ENCODE peak calls at places on chromosome 15, in four cellular contexts. J is foreskin fibroblast, H is glutamatergic neuron, R is OCI-LY7. D is an unnamed sample.

GRCh38 chr15:80015156-80015555 is 44.2 kb upstream of the BCL2A1 start:
- DNase-seq in J (no peak), H (no peak), R (no peak), D (no peak)

GRCh38 chr15:60212536-60212935 is 185.2 kb downstream of the ANXA2 start:
- DNase-seq in J (no peak), H (no peak), R (no peak), D (no peak)

GRCh38 chr15:64681424-64682024 is 93.9 kb downstream of the RBPMS2 start:
- DNase-seq in J (peak), H (peak), R (peak), D (peak)

GRCh38 chr15:96442076-96442475 is 111.6 kb downstream of the NR2F2 start:
- DNase-seq in J (no peak), H (no peak), R (no peak), D (no peak)

GRCh38 chr15:63605816-63606215 is 8.6 kb downstream of the FBXL22 start:
- DNase-seq in J (no peak), H (no peak), R (no peak), D (peak)

GRCh38 chr15:50685976-50686467 is 575 bp downstream of the TRPM7 start:
- DNase-seq in J (peak), H (peak), R (peak), D (peak)

GRCh38 chr15:70722266-70723123 is 40.9 kb downstream of the UACA start:
- DNase-seq in J (no peak), H (no peak), R (peak), D (peak)

GRCh38 chr15:59657635-59658125 is 365 bp upstream of the GTF2A2 start:
- DNase-seq in J (no peak), H (no peak), R (no peak), D (no peak)

GRCh38 chr15:73851679-73852078 is 21.7 kb upstream of the TBC1D21 start:
- DNase-seq in J (no peak), H (no peak), R (peak), D (peak)

GRCh38 chr15:85667491-85668424 is 127.0 kb downstream of the KLHL25 start:
- DNase-seq in J (peak), H (no peak), R (no peak), D (peak)

GRCh38 chr15:29083161-29083560 is 186.5 kb downstream of the NSMCE3 start:
- DNase-seq in J (no peak), H (no peak), R (no peak), D (no peak)

GRCh38 chr15:56678562-56678961 is 54.7 kb downstream of the ZNF280D start:
- DNase-seq in J (no peak), H (no peak), R (no peak), D (no peak)

GRCh38 chr15:42139596-42139995 is 16.8 kb downstream of the PLA2G4F start:
- DNase-seq in J (no peak), H (no peak), R (no peak), D (no peak)

GRCh38 chr15:67154249-67154648 is 88.8 kb downstream of the SMAD3 start:
- DNase-seq in J (no peak), H (no peak), R (no peak), D (no peak)

GRCh38 chr15:100311099-100311751 is 30.6 kb downstream of the ADAMTS17 start:
- DNase-seq in J (no peak), H (no peak), R (no peak), D (no peak)

GRCh38 chr15:99472416-99473145 is 93.2 kb upstream of the MEF2A start:
- DNase-seq in J (no peak), H (no peak), R (no peak), D (no peak)

GRCh38 chr15:69141833-69142232 is 18.6 kb upstream of the GLCE start:
- DNase-seq in J (no peak), H (no peak), R (no peak), D (no peak)

GRCh38 chr15:69143756-69144436 is 16.5 kb upstream of the GLCE start:
- DNase-seq in J (no peak), H (no peak), R (no peak), D (no peak)

GRCh38 chr15:69140306-69140705 is 20.1 kb upstream of the GLCE start:
- DNase-seq in J (no peak), H (no peak), R (no peak), D (no peak)

GRCh38 chr15:69138963-69139362 is 21.5 kb upstream of the GLCE start:
- DNase-seq in J (no peak), H (no peak), R (no peak), D (no peak)

GRCh38 chr15:69141286-69141701 is 19.1 kb upstream of the GLCE start:
- DNase-seq in J (no peak), H (no peak), R (no peak), D (no peak)
- TF ChIP-seq CTCF in J (no peak), H (no peak), R (no peak), D (no peak)

DNA sequence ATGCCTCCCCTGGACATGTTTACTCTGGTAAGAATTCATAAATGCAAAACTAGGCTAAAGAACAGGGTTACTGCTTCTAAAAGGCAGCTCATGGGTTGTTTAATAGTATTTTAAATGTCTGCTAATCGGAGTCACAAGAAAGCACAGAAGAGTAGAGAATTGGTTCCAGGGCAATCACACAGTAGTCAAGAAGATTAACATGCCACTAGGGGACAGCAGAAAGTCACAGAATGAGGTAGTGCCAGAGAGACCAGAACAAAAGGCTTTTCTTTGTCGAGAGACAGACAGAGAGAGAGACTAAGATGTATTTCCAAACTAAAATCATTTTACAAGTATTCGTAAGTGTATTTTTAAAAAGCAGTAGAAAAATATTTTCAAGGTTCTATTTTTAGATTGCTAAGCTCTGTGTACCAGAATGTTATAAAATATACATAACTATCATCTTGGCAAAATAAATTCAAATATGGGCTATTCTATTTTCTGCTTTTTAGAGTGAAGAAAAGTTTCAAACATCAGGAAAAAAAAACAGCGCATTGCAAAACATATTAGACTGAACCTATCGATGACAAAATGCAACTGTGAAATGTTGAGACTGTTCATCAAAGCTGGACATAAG is 78.3 kb upstream of the CDIN1 start:
- DNase-seq in J (peak), H (no peak), R (peak), D (peak)
- TF ChIP-seq CTCF in J (peak), H (peak), R (peak), D (peak)

GRCh38 chr15:53869044-53869805 is 109.0 kb upstream of the UNC13C start:
- DNase-seq in J (no peak), H (no peak), R (no peak), D (no peak)
- TF ChIP-seq CTCF in J (no peak), H (peak), R (peak), D (no peak)

DNA sequence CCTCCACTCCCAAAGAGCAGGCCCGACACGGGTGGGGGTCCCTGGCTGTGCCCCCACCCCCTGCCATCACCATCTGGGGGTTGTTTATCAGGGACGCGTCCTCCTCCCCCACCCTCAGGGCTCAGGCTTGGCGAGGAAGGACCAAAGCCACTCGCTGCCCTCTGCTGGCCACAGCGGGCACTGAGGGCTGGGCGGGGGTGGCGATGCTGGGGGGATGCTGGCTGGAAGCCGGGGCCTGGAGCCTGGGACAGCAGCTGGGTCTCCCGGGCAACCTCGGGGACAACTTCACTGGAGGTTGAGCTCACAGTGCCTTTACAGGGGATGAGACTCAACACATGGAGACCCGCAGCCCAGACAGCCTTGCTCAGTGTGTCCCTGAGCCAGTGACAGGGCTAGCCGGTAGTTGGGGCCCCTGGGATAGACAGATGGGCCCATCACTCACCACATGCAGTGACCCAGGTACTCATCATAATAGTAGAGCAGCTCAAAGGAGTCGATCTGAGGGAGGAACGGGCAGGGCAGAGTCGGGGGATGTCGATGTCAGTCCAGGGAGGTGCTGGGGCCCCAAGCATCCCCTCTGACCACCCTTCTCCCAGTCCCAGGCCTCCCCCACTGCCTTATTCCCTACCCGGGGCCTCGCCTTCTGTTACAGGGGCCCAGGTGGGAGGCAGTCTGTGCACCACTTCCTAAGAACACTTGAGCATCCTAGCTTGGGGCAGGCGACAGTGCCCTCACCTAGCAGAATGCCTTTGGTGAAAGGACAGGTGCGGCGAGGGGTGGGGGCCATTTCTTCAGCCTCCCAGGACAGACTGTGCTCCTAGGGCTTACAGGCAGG is 5.9 kb upstream of the CALML4 start:
- DNase-seq in J (peak), H (peak), R (peak), D (peak)
- TF ChIP-seq CTCF in J (peak), H (peak), R (peak), D (peak)

GRCh38 chr15:69408841-69409240 is 5.3 kb upstream of the KIF23 start:
- DNase-seq in J (no peak), H (no peak), R (no peak), D (no peak)

GRCh38 chr15:69412701-69413100 is 1.4 kb upstream of the KIF23 start:
- DNase-seq in J (no peak), H (no peak), R (no peak), D (no peak)

GRCh38 chr15:69407719-69408400 is 6.3 kb upstream of the KIF23 start:
- DNase-seq in J (no peak), H (no peak), R (no peak), D (no peak)

GRCh38 chr15:69412274-69412673 is 1.9 kb upstream of the KIF23 start:
- DNase-seq in J (no peak), H (no peak), R (no peak), D (no peak)

GRCh38 chr15:69410290-69410874 is 3.8 kb upstream of the KIF23 start:
- DNase-seq in J (peak), H (no peak), R (peak), D (no peak)
- TF ChIP-seq CTCF in J (peak), H (no peak), R (peak), D (no peak)

DNA sequence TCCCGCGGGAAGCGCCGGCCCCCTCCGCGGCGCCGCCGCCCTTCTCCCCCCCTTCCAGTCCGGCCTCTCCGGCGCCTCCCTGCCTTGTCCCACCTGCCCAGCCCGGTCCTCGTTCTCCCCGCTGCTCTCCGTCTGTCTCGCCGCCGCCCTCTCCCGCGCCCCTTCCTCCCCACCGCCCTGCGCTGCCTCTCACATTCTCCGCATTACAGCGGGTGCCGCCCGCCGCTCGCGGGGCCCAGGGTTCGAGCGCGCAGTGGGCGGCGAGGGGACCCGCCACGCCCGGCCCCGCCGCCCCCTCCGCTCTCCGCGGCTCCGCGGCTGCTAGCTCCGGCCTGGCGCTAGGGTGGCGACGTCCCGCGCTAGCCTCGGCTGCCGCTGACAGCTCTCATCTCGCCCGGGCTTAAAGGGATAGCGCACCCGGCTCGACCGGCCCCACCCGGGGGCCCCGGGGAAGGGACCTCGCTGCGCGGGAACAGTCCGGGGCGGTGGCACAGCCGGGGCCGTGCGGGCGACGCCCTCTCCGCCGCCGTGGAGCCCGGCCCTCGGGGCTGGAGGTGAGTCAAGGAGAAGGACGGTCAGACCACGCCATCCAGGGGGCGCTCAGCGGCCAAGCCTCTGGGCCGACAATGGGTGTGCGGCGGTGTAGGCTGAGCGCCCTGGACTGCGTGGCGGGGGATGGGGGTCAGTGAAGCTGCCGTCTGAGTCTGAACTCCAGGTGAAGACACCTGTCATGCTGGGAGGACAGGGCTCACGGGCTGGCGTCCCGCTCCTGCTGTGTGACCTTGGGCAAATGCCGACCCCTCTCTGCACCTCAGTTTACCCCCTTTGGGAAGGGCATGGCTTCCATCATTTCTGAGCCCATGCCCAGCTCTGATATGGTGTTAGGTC is 187.4 kb upstream of the LINGO1 start:
- DNase-seq in J (no peak), H (peak), R (no peak), D (no peak)
- TF ChIP-seq CTCF in J (peak), H (peak), R (no peak), D (no peak)

DNA sequence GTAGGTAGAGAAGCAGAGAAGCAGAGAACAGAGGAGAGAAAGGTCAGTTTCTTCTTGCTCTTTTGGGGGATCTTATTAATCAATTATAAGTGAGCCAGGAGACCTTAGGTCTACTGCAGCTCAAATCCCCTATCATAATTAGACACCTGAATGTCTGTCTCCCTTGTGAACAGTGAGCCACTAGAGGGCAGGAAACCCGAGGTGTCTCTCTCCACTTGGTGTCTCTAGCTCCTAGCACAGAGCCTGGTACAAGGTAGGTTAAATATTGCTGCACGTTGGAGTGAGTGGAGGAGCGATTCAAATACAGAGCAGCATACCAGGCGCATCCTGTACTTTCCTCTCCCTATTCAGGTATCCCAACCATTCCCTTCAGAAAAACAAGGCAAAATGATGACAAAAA is 2.0 kb upstream of the ST8SIA2 start:
- DNase-seq in J (no peak), H (no peak), R (peak), D (peak)
- TF ChIP-seq CTCF in J (peak), H (peak), R (peak), D (peak)

DNA sequence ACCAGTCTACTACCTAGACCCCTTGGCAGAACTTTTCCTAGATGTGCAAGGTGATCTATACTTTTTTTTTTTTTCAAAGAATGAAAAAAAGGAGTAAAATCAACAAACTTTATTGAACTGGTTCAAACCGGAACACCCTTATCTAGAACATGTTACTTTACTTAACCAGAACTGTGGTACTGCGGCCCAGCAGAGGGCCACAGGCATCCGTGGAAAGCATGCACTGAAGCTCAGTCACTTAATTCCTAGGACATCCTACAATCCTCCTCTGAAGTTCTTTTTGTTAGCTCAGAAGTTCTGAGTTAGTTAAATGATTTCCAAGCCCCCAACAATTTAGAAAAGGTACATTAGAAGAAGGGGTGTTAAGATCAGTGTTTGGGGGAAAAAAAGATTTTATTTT is 21.6 kb downstream of the CHAC1 start:
- DNase-seq in J (no peak), H (no peak), R (no peak), D (no peak)
- TF ChIP-seq CTCF in J (no peak), H (no peak), R (no peak), D (no peak)